ENCODE peak calls at places on chromosomes 13 and 19, in nine cellular contexts. F, R, L, D, N, O, Z, P and S are unnamed samples.

GRCh38 chr19:17949956-17950309 is 17.0 kb upstream of the KCNN1 start:
- DNase-seq in D (no peak), F (no peak), O (no peak), L (no peak), N (no peak), P (no peak), R (no peak), Z (no peak), S (peak)

GRCh38 chr19:47726467-47726866 is 13.2 kb downstream of the EHD2 start:
- DNase-seq in L (no peak), D (no peak), N (peak), F (no peak), P (no peak), O (peak), R (no peak), Z (no peak), S (no peak)

GRCh38 chr19:55251296-55252081 is 7.3 kb downstream of the PPP6R1 start:
- DNase-seq in D (no peak), F (no peak), R (peak), Z (peak), P (peak), L (no peak), O (peak), N (peak), S (no peak)

GRCh38 chr13:104869501-104869900 is 1666.0 kb downstream of the EFNB2 start:
- DNase-seq in F (no peak), P (no peak), L (no peak), N (peak), Z (no peak), D (no peak), R (no peak), O (peak), S (no peak)

GRCh38 chr13:30806784-30807183 is 71.4 kb downstream of the ALOX5AP start:
- DNase-seq in D (no peak), O (peak), F (no peak), Z (peak), R (no peak), P (no peak), N (peak), L (no peak), S (no peak)

GRCh38 chr19:41442473-41443360 is at the start of gene ERICH4:
- DNase-seq in L (no peak), Z (no peak), D (no peak), O (no peak), N (no peak), R (no peak), F (no peak), P (no peak), S (no peak)

GRCh38 chr19:18476507-18477041 is 38.6 kb upstream of the ISYNA1 start:
- DNase-seq in N (no peak), P (no peak), F (no peak), D (no peak), Z (no peak), L (no peak), O (no peak), R (no peak), S (no peak)

GRCh38 chr19:45340899-45341453 is 426 bp downstream of the KLC3 start:
- DNase-seq in Z (peak), O (no peak), P (no peak), F (no peak), N (no peak), D (no peak), L (no peak), R (peak), S (peak)

GRCh38 chr13:67792151-67792665 is 562.1 kb upstream of the PCDH9 start:
- DNase-seq in P (no peak), D (no peak), F (no peak), R (no peak), N (no peak), L (no peak), O (no peak), Z (peak), S (no peak)

GRCh38 chr13:78603240-78603947 is at the start of gene POU4F1:
- DNase-seq in Z (peak), F (peak), P (peak), O (no peak), R (no peak), D (peak), N (no peak), L (no peak), S (peak)

DNA sequence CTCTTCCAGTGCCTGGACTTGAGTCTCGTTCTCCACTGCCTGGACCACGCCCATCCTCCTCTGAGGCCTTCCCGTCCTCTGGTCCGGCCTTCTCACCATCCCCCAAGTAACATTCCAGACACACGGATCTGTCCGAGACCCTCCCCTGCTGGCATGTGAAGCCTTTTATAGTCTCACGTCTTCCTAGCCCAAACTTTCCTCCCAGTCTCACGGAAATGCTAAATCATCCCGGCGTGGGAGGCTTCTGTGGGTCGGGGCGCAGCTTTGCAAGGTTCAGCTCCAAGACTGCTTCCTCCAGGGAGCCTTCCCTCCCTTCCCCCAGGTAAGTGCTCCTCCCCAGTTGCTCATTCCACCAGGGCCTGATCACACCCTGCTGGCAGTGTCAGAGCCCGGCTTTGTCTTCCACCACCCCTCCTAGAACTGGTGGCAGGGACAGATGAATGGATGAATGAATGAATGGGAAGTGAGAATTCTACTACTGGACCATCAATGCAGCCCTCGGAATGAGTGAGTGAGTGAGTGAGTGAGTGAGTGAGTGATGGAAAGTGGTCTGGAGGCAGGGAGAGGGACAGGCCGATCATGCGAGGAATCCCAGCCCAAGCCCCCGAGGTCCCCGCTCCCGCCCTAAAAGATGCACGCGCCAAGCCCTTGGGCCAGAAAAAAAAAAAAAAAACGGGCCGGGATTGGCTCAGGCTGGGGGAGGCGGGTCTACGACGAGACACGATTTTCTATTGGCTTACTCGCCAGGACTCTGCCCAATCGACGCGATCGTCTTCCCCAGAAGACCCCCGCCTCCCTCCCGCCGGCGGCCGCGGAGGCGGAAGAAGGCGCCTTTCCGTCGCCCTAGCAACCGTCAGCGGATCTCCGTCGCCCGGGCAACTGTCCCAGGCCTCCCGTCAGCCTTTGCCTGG is 9.3 kb downstream of the EPHX3 start:
- DNase-seq in O (peak), N (peak), F (peak), D (peak), Z (peak), R (peak), L (peak), P (peak), S (peak)
- H3K4me3 ChIP-seq in O (peak), N (peak), F (peak), D (peak), Z (peak), R (no peak), L (peak), P (no peak), S (peak)

GRCh38 chr13:110637747-110638146 is 22.4 kb downstream of the NAXD start:
- DNase-seq in P (no peak), Z (no peak), N (no peak), L (no peak), O (no peak), D (no peak), F (no peak), R (no peak), S (peak)

GRCh38 chr13:110639935-110640334 is 24.6 kb downstream of the NAXD start:
- DNase-seq in D (no peak), O (no peak), Z (no peak), P (no peak), N (no peak), F (no peak), R (no peak), L (no peak), S (peak)

GRCh38 chr13:110638253-110638652 is 22.9 kb downstream of the NAXD start:
- DNase-seq in F (no peak), N (no peak), P (no peak), R (no peak), O (no peak), L (no peak), D (no peak), Z (no peak), S (peak)

GRCh38 chr13:110640591-110641029 is 25.3 kb downstream of the NAXD start:
- DNase-seq in D (peak), Z (no peak), R (no peak), F (peak), N (peak), L (peak), P (no peak), O (peak), S (peak)

GRCh38 chr13:110638814-110639806 is 23.8 kb downstream of the NAXD start:
- DNase-seq in P (no peak), R (no peak), O (no peak), F (no peak), D (no peak), N (no peak), L (no peak), Z (no peak), S (peak)
- H3K4me3 ChIP-seq in P (no peak), R (no peak), O (no peak), F (no peak), D (no peak), N (no peak), L (no peak), Z (no peak), S (no peak)

GRCh38 chr19:46620267-46620666 is 4.6 kb downstream of the PTGIR start:
- DNase-seq in P (no peak), F (no peak), R (no peak), L (no peak), N (no peak), O (no peak), Z (no peak), D (no peak), S (no peak)
- H3K4me3 ChIP-seq in P (no peak), F (peak), R (no peak), L (no peak), N (no peak), O (no peak), Z (no peak), D (no peak), S (no peak)

GRCh38 chr19:6271721-6272410 is 7.9 kb downstream of the MLLT1 start:
- DNase-seq in D (peak), R (no peak), N (peak), O (peak), P (peak), L (peak), Z (peak), F (peak), S (peak)

GRCh38 chr19:6272913-6273600 is 6.7 kb downstream of the MLLT1 start:
- DNase-seq in F (no peak), D (no peak), Z (no peak), N (no peak), O (no peak), L (no peak), P (no peak), R (no peak), S (no peak)

GRCh38 chr19:6271251-6271650 is 8.5 kb downstream of the MLLT1 start:
- DNase-seq in P (no peak), D (no peak), R (no peak), Z (no peak), N (no peak), L (no peak), F (no peak), O (peak), S (peak)

GRCh38 chr19:6273701-6274601 is 5.8 kb downstream of the MLLT1 start:
- DNase-seq in P (peak), F (peak), O (peak), D (peak), Z (peak), R (no peak), N (peak), L (peak), S (no peak)

GRCh38 chr19:6272411-6272791 is 7.4 kb downstream of the MLLT1 start:
- DNase-seq in F (no peak), D (no peak), N (no peak), P (no peak), R (no peak), L (no peak), Z (no peak), O (no peak), S (no peak)
- H3K4me3 ChIP-seq in F (peak), D (peak), N (peak), P (no peak), R (no peak), L (no peak), Z (no peak), O (peak), S (no peak)

DNA sequence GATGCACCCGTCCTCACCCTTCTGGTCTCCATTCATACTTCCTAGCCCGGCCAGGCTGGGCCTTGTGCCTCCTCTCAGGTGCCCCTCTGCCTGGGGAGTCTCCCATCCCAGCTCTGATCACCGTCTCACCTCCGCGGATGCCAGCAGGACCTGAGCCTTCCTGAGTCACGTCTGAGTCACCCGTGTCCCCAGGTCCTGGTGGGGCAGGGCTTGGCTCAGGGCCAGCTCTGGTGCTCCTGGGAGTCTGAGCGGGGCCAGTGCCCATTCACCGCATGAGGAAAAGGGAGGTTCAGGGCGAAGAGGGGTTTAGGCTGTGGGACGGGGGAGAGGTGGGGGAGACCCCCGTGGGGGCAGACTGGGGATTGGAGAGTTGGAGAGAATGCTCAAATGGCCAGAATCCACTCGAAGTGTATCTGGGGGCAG is 593 bp downstream of the ATP8B3 start:
- DNase-seq in D (peak), R (peak), F (peak), O (peak), P (peak), Z (peak), L (no peak), N (peak), S (no peak)
- H3K4me3 ChIP-seq in D (peak), R (peak), F (peak), O (peak), P (no peak), Z (peak), L (no peak), N (peak), S (no peak)

GRCh38 chr19:50356691-50357177 is 8.7 kb downstream of the NAPSA start:
- DNase-seq in P (no peak), N (no peak), R (no peak), L (no peak), D (no peak), F (no peak), O (no peak), Z (no peak), S (no peak)
- H3K4me3 ChIP-seq in P (no peak), N (no peak), R (no peak), L (no peak), D (no peak), F (peak), O (no peak), Z (no peak), S (no peak)

GRCh38 chr19:5308471-5309437 is 31.9 kb downstream of the PTPRS start:
- DNase-seq in Z (peak), D (no peak), P (peak), F (peak), O (peak), N (peak), L (peak), R (no peak), S (no peak)
- H3K4me3 ChIP-seq in Z (peak), D (no peak), P (no peak), F (peak), O (no peak), N (peak), L (no peak), R (no peak), S (no peak)

GRCh38 chr19:4199699-4200293 is 17.3 kb downstream of the ANKRD24 start:
- DNase-seq in P (peak), L (no peak), N (no peak), Z (no peak), D (no peak), O (no peak), R (no peak), F (no peak), S (peak)
- H3K4me3 ChIP-seq in P (no peak), L (no peak), N (no peak), Z (no peak), D (no peak), O (no peak), R (no peak), F (no peak), S (no peak)

GRCh38 chr19:4580021-4580901 is 20.8 kb upstream of the SEMA6B start:
- DNase-seq in R (no peak), D (no peak), P (no peak), F (no peak), O (no peak), N (no peak), Z (no peak), L (no peak), S (peak)

GRCh38 chr19:4580961-4581380 is 21.5 kb upstream of the SEMA6B start:
- DNase-seq in P (no peak), Z (no peak), O (no peak), R (no peak), D (no peak), F (no peak), L (no peak), N (no peak), S (peak)

GRCh38 chr19:4581381-4582111 is 22.1 kb upstream of the SEMA6B start:
- DNase-seq in R (no peak), F (no peak), L (peak), P (no peak), O (peak), Z (peak), N (no peak), D (no peak), S (peak)

GRCh38 chr19:4582980-4583842 is 23.7 kb upstream of the SEMA6B start:
- DNase-seq in N (no peak), D (no peak), L (no peak), F (no peak), R (no peak), Z (no peak), O (no peak), P (no peak), S (peak)

DNA sequence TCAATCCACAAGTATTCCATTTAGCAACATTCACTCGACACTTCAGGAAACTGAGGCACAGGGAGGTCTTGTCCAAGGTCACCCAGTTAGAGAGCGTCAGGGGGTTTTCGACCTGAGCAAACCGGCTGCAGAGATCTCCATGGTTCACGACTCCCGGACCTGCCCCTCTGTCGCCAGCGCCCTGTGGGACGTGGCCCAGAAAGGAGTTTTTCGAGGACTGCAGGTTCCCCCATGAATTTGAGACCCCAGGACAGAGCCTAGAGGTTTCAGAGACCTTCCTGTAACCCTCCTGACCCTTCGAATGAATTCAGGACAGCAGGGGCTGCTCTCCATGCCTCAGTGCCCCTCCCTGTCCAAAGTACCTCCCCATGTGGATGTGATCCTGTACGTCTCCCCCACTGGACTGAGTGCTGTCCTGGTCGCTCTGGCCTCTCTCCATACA is 22.6 kb upstream of the SEMA6B start:
- DNase-seq in F (no peak), R (no peak), O (no peak), L (no peak), P (no peak), Z (no peak), D (no peak), N (peak), S (no peak)
- H3K4me3 ChIP-seq in F (peak), R (no peak), O (no peak), L (no peak), P (no peak), Z (no peak), D (no peak), N (no peak), S (no peak)

GRCh38 chr19:39516270-39516669 is 1.3 kb downstream of the SELENOV start:
- DNase-seq in F (no peak), D (no peak), R (no peak), N (no peak), P (no peak), Z (no peak), L (no peak), O (no peak), S (no peak)
- H3K4me3 ChIP-seq in F (no peak), D (no peak), R (no peak), N (no peak), P (no peak), Z (no peak), L (no peak), O (no peak), S (peak)